ENCODE peak calls at places on chromosome 21, in seven cellular contexts. One of them, this sample, is unnamed.
A peak's percentile ranks its signal among the peaks of the same experiment; 100 is the strongest.

GRCh38 chr21:36388835-36389234 is 3.6 kb downstream of the CHAF1B start:
- DNase-seq in stimulated activated effector memory CD8-positive, alpha-beta T cell treated with anti-CD3 and anti-CD28 coated beads, Interleukin-12 subunit alpha, Interleukin-12 subunit beta, amount 100 ng/mL, for 72 hours: no peak
- DNase-seq in activated CD4-positive, alpha-beta T cell treated with anti-CD3 and anti-CD28 coated beads for 24 hours: no peak
- DNase-seq in NCI-H1105 treated with DMSO at 0.1 percent for 48 hours: no peak
- DNase-seq in tibial artery: no peak
- DNase-seq in HuH-7.5: no peak
- DNase-seq in stimulated activated CD4-positive, alpha-beta T cell treated with anti-CD3 and anti-CD28 coated beads, Interleukin-4, amount 100 ng/mL, for 1 hour: no peak
- DNase-seq in this sample: peak; percentile 50

GRCh38 chr21:42454791-42455190 is 41.2 kb downstream of the RSPH1 start:
- DNase-seq in stimulated activated effector memory CD8-positive, alpha-beta T cell treated with anti-CD3 and anti-CD28 coated beads, Interleukin-12 subunit alpha, Interleukin-12 subunit beta, amount 100 ng/mL, for 72 hours: no peak
- DNase-seq in activated CD4-positive, alpha-beta T cell treated with anti-CD3 and anti-CD28 coated beads for 24 hours: no peak
- DNase-seq in NCI-H1105 treated with DMSO at 0.1 percent for 48 hours: no peak
- DNase-seq in tibial artery: no peak
- DNase-seq in HuH-7.5: no peak
- DNase-seq in stimulated activated CD4-positive, alpha-beta T cell treated with anti-CD3 and anti-CD28 coated beads, Interleukin-4, amount 100 ng/mL, for 1 hour: no peak
- DNase-seq in this sample: no peak

GRCh38 chr21:14259669-14260458 is 43.9 kb downstream of the RBM11 start:
- DNase-seq in stimulated activated effector memory CD8-positive, alpha-beta T cell treated with anti-CD3 and anti-CD28 coated beads, Interleukin-12 subunit alpha, Interleukin-12 subunit beta, amount 100 ng/mL, for 72 hours: no peak
- DNase-seq in activated CD4-positive, alpha-beta T cell treated with anti-CD3 and anti-CD28 coated beads for 24 hours: no peak
- DNase-seq in NCI-H1105 treated with DMSO at 0.1 percent for 48 hours: peak; percentile 78
- DNase-seq in tibial artery: no peak
- DNase-seq in HuH-7.5: peak; percentile 12
- DNase-seq in stimulated activated CD4-positive, alpha-beta T cell treated with anti-CD3 and anti-CD28 coated beads, Interleukin-4, amount 100 ng/mL, for 1 hour: no peak
- DNase-seq in this sample: peak; percentile 68

GRCh38 chr21:28959367-28960099 is 33.1 kb downstream of the LTN1 start:
- DNase-seq in stimulated activated effector memory CD8-positive, alpha-beta T cell treated with anti-CD3 and anti-CD28 coated beads, Interleukin-12 subunit alpha, Interleukin-12 subunit beta, amount 100 ng/mL, for 72 hours: no peak
- DNase-seq in activated CD4-positive, alpha-beta T cell treated with anti-CD3 and anti-CD28 coated beads for 24 hours: no peak
- DNase-seq in NCI-H1105 treated with DMSO at 0.1 percent for 48 hours: no peak
- DNase-seq in tibial artery: no peak
- DNase-seq in HuH-7.5: no peak
- DNase-seq in stimulated activated CD4-positive, alpha-beta T cell treated with anti-CD3 and anti-CD28 coated beads, Interleukin-4, amount 100 ng/mL, for 1 hour: no peak
- DNase-seq in this sample: peak; percentile 24

GRCh38 chr21:44867464-44867863 is 6.0 kb downstream of the PTTG1IP start:
- DNase-seq in stimulated activated effector memory CD8-positive, alpha-beta T cell treated with anti-CD3 and anti-CD28 coated beads, Interleukin-12 subunit alpha, Interleukin-12 subunit beta, amount 100 ng/mL, for 72 hours: no peak
- DNase-seq in activated CD4-positive, alpha-beta T cell treated with anti-CD3 and anti-CD28 coated beads for 24 hours: no peak
- DNase-seq in NCI-H1105 treated with DMSO at 0.1 percent for 48 hours: no peak
- DNase-seq in tibial artery: no peak
- DNase-seq in HuH-7.5: no peak
- DNase-seq in stimulated activated CD4-positive, alpha-beta T cell treated with anti-CD3 and anti-CD28 coated beads, Interleukin-4, amount 100 ng/mL, for 1 hour: no peak
- DNase-seq in this sample: no peak

GRCh38 chr21:36584980-36585940 is 105.3 kb upstream of the CLDN14 start:
- DNase-seq in stimulated activated effector memory CD8-positive, alpha-beta T cell treated with anti-CD3 and anti-CD28 coated beads, Interleukin-12 subunit alpha, Interleukin-12 subunit beta, amount 100 ng/mL, for 72 hours: no peak
- DNase-seq in activated CD4-positive, alpha-beta T cell treated with anti-CD3 and anti-CD28 coated beads for 24 hours: no peak
- DNase-seq in NCI-H1105 treated with DMSO at 0.1 percent for 48 hours: no peak
- DNase-seq in tibial artery: no peak
- DNase-seq in HuH-7.5: no peak
- DNase-seq in stimulated activated CD4-positive, alpha-beta T cell treated with anti-CD3 and anti-CD28 coated beads, Interleukin-4, amount 100 ng/mL, for 1 hour: no peak
- DNase-seq in this sample: peak; percentile 7

GRCh38 chr21:28018741-28019669 is 973.7 kb downstream of the LTN1 start:
- DNase-seq in stimulated activated effector memory CD8-positive, alpha-beta T cell treated with anti-CD3 and anti-CD28 coated beads, Interleukin-12 subunit alpha, Interleukin-12 subunit beta, amount 100 ng/mL, for 72 hours: no peak
- DNase-seq in activated CD4-positive, alpha-beta T cell treated with anti-CD3 and anti-CD28 coated beads for 24 hours: no peak
- DNase-seq in NCI-H1105 treated with DMSO at 0.1 percent for 48 hours: no peak
- DNase-seq in tibial artery: no peak
- DNase-seq in HuH-7.5: no peak
- DNase-seq in stimulated activated CD4-positive, alpha-beta T cell treated with anti-CD3 and anti-CD28 coated beads, Interleukin-4, amount 100 ng/mL, for 1 hour: no peak
- DNase-seq in this sample: no peak

GRCh38 chr21:14457762-14458161 is 74.8 kb upstream of the HSPA13 start:
- DNase-seq in stimulated activated effector memory CD8-positive, alpha-beta T cell treated with anti-CD3 and anti-CD28 coated beads, Interleukin-12 subunit alpha, Interleukin-12 subunit beta, amount 100 ng/mL, for 72 hours: no peak
- DNase-seq in activated CD4-positive, alpha-beta T cell treated with anti-CD3 and anti-CD28 coated beads for 24 hours: no peak
- DNase-seq in NCI-H1105 treated with DMSO at 0.1 percent for 48 hours: no peak
- DNase-seq in tibial artery: no peak
- DNase-seq in HuH-7.5: no peak
- DNase-seq in stimulated activated CD4-positive, alpha-beta T cell treated with anti-CD3 and anti-CD28 coated beads, Interleukin-4, amount 100 ng/mL, for 1 hour: no peak
- DNase-seq in this sample: no peak

GRCh38 chr21:43340491-43341348 is 86.2 kb downstream of the SIK1 start:
- DNase-seq in stimulated activated effector memory CD8-positive, alpha-beta T cell treated with anti-CD3 and anti-CD28 coated beads, Interleukin-12 subunit alpha, Interleukin-12 subunit beta, amount 100 ng/mL, for 72 hours: no peak
- DNase-seq in activated CD4-positive, alpha-beta T cell treated with anti-CD3 and anti-CD28 coated beads for 24 hours: no peak
- DNase-seq in NCI-H1105 treated with DMSO at 0.1 percent for 48 hours: no peak
- DNase-seq in tibial artery: no peak
- DNase-seq in HuH-7.5: no peak
- DNase-seq in stimulated activated CD4-positive, alpha-beta T cell treated with anti-CD3 and anti-CD28 coated beads, Interleukin-4, amount 100 ng/mL, for 1 hour: no peak
- DNase-seq in this sample: peak; percentile 85

GRCh38 chr21:14889080-14889805 is 175.6 kb downstream of the NRIP1 start:
- DNase-seq in stimulated activated effector memory CD8-positive, alpha-beta T cell treated with anti-CD3 and anti-CD28 coated beads, Interleukin-12 subunit alpha, Interleukin-12 subunit beta, amount 100 ng/mL, for 72 hours: no peak
- DNase-seq in activated CD4-positive, alpha-beta T cell treated with anti-CD3 and anti-CD28 coated beads for 24 hours: no peak
- DNase-seq in NCI-H1105 treated with DMSO at 0.1 percent for 48 hours: no peak
- DNase-seq in tibial artery: no peak
- DNase-seq in HuH-7.5: no peak
- DNase-seq in stimulated activated CD4-positive, alpha-beta T cell treated with anti-CD3 and anti-CD28 coated beads, Interleukin-4, amount 100 ng/mL, for 1 hour: no peak
- DNase-seq in this sample: peak; percentile 43

GRCh38 chr21:16205527-16205926 is 475.7 kb downstream of the USP25 start:
- DNase-seq in stimulated activated effector memory CD8-positive, alpha-beta T cell treated with anti-CD3 and anti-CD28 coated beads, Interleukin-12 subunit alpha, Interleukin-12 subunit beta, amount 100 ng/mL, for 72 hours: no peak
- DNase-seq in activated CD4-positive, alpha-beta T cell treated with anti-CD3 and anti-CD28 coated beads for 24 hours: no peak
- DNase-seq in NCI-H1105 treated with DMSO at 0.1 percent for 48 hours: no peak
- DNase-seq in tibial artery: no peak
- DNase-seq in HuH-7.5: no peak
- DNase-seq in stimulated activated CD4-positive, alpha-beta T cell treated with anti-CD3 and anti-CD28 coated beads, Interleukin-4, amount 100 ng/mL, for 1 hour: no peak
- DNase-seq in this sample: peak; percentile 10

GRCh38 chr21:39851219-39851618 is 16.0 kb upstream of the PCP4 start:
- DNase-seq in stimulated activated effector memory CD8-positive, alpha-beta T cell treated with anti-CD3 and anti-CD28 coated beads, Interleukin-12 subunit alpha, Interleukin-12 subunit beta, amount 100 ng/mL, for 72 hours: no peak
- DNase-seq in activated CD4-positive, alpha-beta T cell treated with anti-CD3 and anti-CD28 coated beads for 24 hours: no peak
- DNase-seq in NCI-H1105 treated with DMSO at 0.1 percent for 48 hours: no peak
- DNase-seq in tibial artery: no peak
- DNase-seq in HuH-7.5: no peak
- DNase-seq in stimulated activated CD4-positive, alpha-beta T cell treated with anti-CD3 and anti-CD28 coated beads, Interleukin-4, amount 100 ng/mL, for 1 hour: no peak
- DNase-seq in this sample: no peak

GRCh38 chr21:31220567-31220966 is 123.5 kb downstream of the TIAM1 start:
- DNase-seq in stimulated activated effector memory CD8-positive, alpha-beta T cell treated with anti-CD3 and anti-CD28 coated beads, Interleukin-12 subunit alpha, Interleukin-12 subunit beta, amount 100 ng/mL, for 72 hours: no peak
- DNase-seq in activated CD4-positive, alpha-beta T cell treated with anti-CD3 and anti-CD28 coated beads for 24 hours: no peak
- DNase-seq in NCI-H1105 treated with DMSO at 0.1 percent for 48 hours: peak; percentile 73
- DNase-seq in tibial artery: no peak
- DNase-seq in HuH-7.5: no peak
- DNase-seq in stimulated activated CD4-positive, alpha-beta T cell treated with anti-CD3 and anti-CD28 coated beads, Interleukin-4, amount 100 ng/mL, for 1 hour: no peak
- DNase-seq in this sample: peak; percentile 33

GRCh38 chr21:17818158-17819113 is 720 bp downstream of the C21orf91 start:
- DNase-seq in stimulated activated effector memory CD8-positive, alpha-beta T cell treated with anti-CD3 and anti-CD28 coated beads, Interleukin-12 subunit alpha, Interleukin-12 subunit beta, amount 100 ng/mL, for 72 hours: peak; percentile 77
- DNase-seq in activated CD4-positive, alpha-beta T cell treated with anti-CD3 and anti-CD28 coated beads for 24 hours: no peak
- DNase-seq in NCI-H1105 treated with DMSO at 0.1 percent for 48 hours: peak; percentile 47
- DNase-seq in tibial artery: no peak
- DNase-seq in HuH-7.5: peak; percentile 13
- DNase-seq in stimulated activated CD4-positive, alpha-beta T cell treated with anti-CD3 and anti-CD28 coated beads, Interleukin-4, amount 100 ng/mL, for 1 hour: peak; percentile 43
- DNase-seq in this sample: peak; percentile 23

GRCh38 chr21:33286600-33287456 is 20.7 kb downstream of the IL10RB start:
- DNase-seq in stimulated activated effector memory CD8-positive, alpha-beta T cell treated with anti-CD3 and anti-CD28 coated beads, Interleukin-12 subunit alpha, Interleukin-12 subunit beta, amount 100 ng/mL, for 72 hours: no peak
- DNase-seq in activated CD4-positive, alpha-beta T cell treated with anti-CD3 and anti-CD28 coated beads for 24 hours: no peak
- DNase-seq in NCI-H1105 treated with DMSO at 0.1 percent for 48 hours: peak; percentile 26
- DNase-seq in tibial artery: no peak
- DNase-seq in HuH-7.5: no peak
- DNase-seq in stimulated activated CD4-positive, alpha-beta T cell treated with anti-CD3 and anti-CD28 coated beads, Interleukin-4, amount 100 ng/mL, for 1 hour: no peak
- DNase-seq in this sample: peak; percentile 55

GRCh38 chr21:41250519-41250918 is 66.1 kb upstream of the FAM3B start:
- DNase-seq in stimulated activated effector memory CD8-positive, alpha-beta T cell treated with anti-CD3 and anti-CD28 coated beads, Interleukin-12 subunit alpha, Interleukin-12 subunit beta, amount 100 ng/mL, for 72 hours: no peak
- DNase-seq in activated CD4-positive, alpha-beta T cell treated with anti-CD3 and anti-CD28 coated beads for 24 hours: no peak
- DNase-seq in NCI-H1105 treated with DMSO at 0.1 percent for 48 hours: no peak
- DNase-seq in tibial artery: peak; percentile 66
- DNase-seq in HuH-7.5: no peak
- DNase-seq in stimulated activated CD4-positive, alpha-beta T cell treated with anti-CD3 and anti-CD28 coated beads, Interleukin-4, amount 100 ng/mL, for 1 hour: no peak
- DNase-seq in this sample: peak; percentile 54

GRCh38 chr21:26961704-26962103 is 5.2 kb downstream of the ADAMTS5 start:
- DNase-seq in stimulated activated effector memory CD8-positive, alpha-beta T cell treated with anti-CD3 and anti-CD28 coated beads, Interleukin-12 subunit alpha, Interleukin-12 subunit beta, amount 100 ng/mL, for 72 hours: no peak
- DNase-seq in activated CD4-positive, alpha-beta T cell treated with anti-CD3 and anti-CD28 coated beads for 24 hours: no peak
- DNase-seq in NCI-H1105 treated with DMSO at 0.1 percent for 48 hours: no peak
- DNase-seq in tibial artery: no peak
- DNase-seq in HuH-7.5: no peak
- DNase-seq in stimulated activated CD4-positive, alpha-beta T cell treated with anti-CD3 and anti-CD28 coated beads, Interleukin-4, amount 100 ng/mL, for 1 hour: no peak
- DNase-seq in this sample: no peak

GRCh38 chr21:15141236-15141970 is 76.6 kb upstream of the NRIP1 start:
- DNase-seq in stimulated activated effector memory CD8-positive, alpha-beta T cell treated with anti-CD3 and anti-CD28 coated beads, Interleukin-12 subunit alpha, Interleukin-12 subunit beta, amount 100 ng/mL, for 72 hours: no peak
- DNase-seq in activated CD4-positive, alpha-beta T cell treated with anti-CD3 and anti-CD28 coated beads for 24 hours: no peak
- DNase-seq in NCI-H1105 treated with DMSO at 0.1 percent for 48 hours: peak; percentile 86
- DNase-seq in tibial artery: no peak
- DNase-seq in HuH-7.5: no peak
- DNase-seq in stimulated activated CD4-positive, alpha-beta T cell treated with anti-CD3 and anti-CD28 coated beads, Interleukin-4, amount 100 ng/mL, for 1 hour: no peak
- DNase-seq in this sample: peak; percentile 73

GRCh38 chr21:18058731-18059398 is 185.8 kb upstream of the CHODL start:
- DNase-seq in stimulated activated effector memory CD8-positive, alpha-beta T cell treated with anti-CD3 and anti-CD28 coated beads, Interleukin-12 subunit alpha, Interleukin-12 subunit beta, amount 100 ng/mL, for 72 hours: no peak
- DNase-seq in activated CD4-positive, alpha-beta T cell treated with anti-CD3 and anti-CD28 coated beads for 24 hours: no peak
- DNase-seq in NCI-H1105 treated with DMSO at 0.1 percent for 48 hours: no peak
- DNase-seq in tibial artery: no peak
- DNase-seq in HuH-7.5: no peak
- DNase-seq in stimulated activated CD4-positive, alpha-beta T cell treated with anti-CD3 and anti-CD28 coated beads, Interleukin-4, amount 100 ng/mL, for 1 hour: no peak
- DNase-seq in this sample: no peak

GRCh38 chr21:27225142-27225541 is 258.3 kb upstream of the ADAMTS5 start:
- DNase-seq in stimulated activated effector memory CD8-positive, alpha-beta T cell treated with anti-CD3 and anti-CD28 coated beads, Interleukin-12 subunit alpha, Interleukin-12 subunit beta, amount 100 ng/mL, for 72 hours: no peak
- DNase-seq in activated CD4-positive, alpha-beta T cell treated with anti-CD3 and anti-CD28 coated beads for 24 hours: no peak
- DNase-seq in NCI-H1105 treated with DMSO at 0.1 percent for 48 hours: no peak
- DNase-seq in tibial artery: no peak
- DNase-seq in HuH-7.5: no peak
- DNase-seq in stimulated activated CD4-positive, alpha-beta T cell treated with anti-CD3 and anti-CD28 coated beads, Interleukin-4, amount 100 ng/mL, for 1 hour: no peak
- DNase-seq in this sample: no peak

GRCh38 chr21:38869946-38870345 is 64.2 kb downstream of the ETS2 start:
- DNase-seq in stimulated activated effector memory CD8-positive, alpha-beta T cell treated with anti-CD3 and anti-CD28 coated beads, Interleukin-12 subunit alpha, Interleukin-12 subunit beta, amount 100 ng/mL, for 72 hours: no peak
- DNase-seq in activated CD4-positive, alpha-beta T cell treated with anti-CD3 and anti-CD28 coated beads for 24 hours: no peak
- DNase-seq in NCI-H1105 treated with DMSO at 0.1 percent for 48 hours: no peak
- DNase-seq in tibial artery: no peak
- DNase-seq in HuH-7.5: no peak
- DNase-seq in stimulated activated CD4-positive, alpha-beta T cell treated with anti-CD3 and anti-CD28 coated beads, Interleukin-4, amount 100 ng/mL, for 1 hour: no peak
- DNase-seq in this sample: peak; percentile 8

GRCh38 chr21:15682182-15682895 is 47.4 kb upstream of the USP25 start:
- DNase-seq in stimulated activated effector memory CD8-positive, alpha-beta T cell treated with anti-CD3 and anti-CD28 coated beads, Interleukin-12 subunit alpha, Interleukin-12 subunit beta, amount 100 ng/mL, for 72 hours: no peak
- DNase-seq in activated CD4-positive, alpha-beta T cell treated with anti-CD3 and anti-CD28 coated beads for 24 hours: no peak
- DNase-seq in NCI-H1105 treated with DMSO at 0.1 percent for 48 hours: no peak
- DNase-seq in tibial artery: no peak
- DNase-seq in HuH-7.5: no peak
- DNase-seq in stimulated activated CD4-positive, alpha-beta T cell treated with anti-CD3 and anti-CD28 coated beads, Interleukin-4, amount 100 ng/mL, for 1 hour: no peak
- DNase-seq in this sample: peak; percentile 71

GRCh38 chr21:16908087-16908486 is 604.8 kb upstream of the CXADR start:
- DNase-seq in stimulated activated effector memory CD8-positive, alpha-beta T cell treated with anti-CD3 and anti-CD28 coated beads, Interleukin-12 subunit alpha, Interleukin-12 subunit beta, amount 100 ng/mL, for 72 hours: no peak
- DNase-seq in activated CD4-positive, alpha-beta T cell treated with anti-CD3 and anti-CD28 coated beads for 24 hours: no peak
- DNase-seq in NCI-H1105 treated with DMSO at 0.1 percent for 48 hours: peak; percentile 86
- DNase-seq in tibial artery: no peak
- DNase-seq in HuH-7.5: no peak
- DNase-seq in stimulated activated CD4-positive, alpha-beta T cell treated with anti-CD3 and anti-CD28 coated beads, Interleukin-4, amount 100 ng/mL, for 1 hour: no peak
- DNase-seq in this sample: peak; percentile 95

GRCh38 chr21:33208534-33208933 is 21.2 kb upstream of the IFNAR2 start:
- DNase-seq in stimulated activated effector memory CD8-positive, alpha-beta T cell treated with anti-CD3 and anti-CD28 coated beads, Interleukin-12 subunit alpha, Interleukin-12 subunit beta, amount 100 ng/mL, for 72 hours: no peak
- DNase-seq in activated CD4-positive, alpha-beta T cell treated with anti-CD3 and anti-CD28 coated beads for 24 hours: no peak
- DNase-seq in NCI-H1105 treated with DMSO at 0.1 percent for 48 hours: no peak
- DNase-seq in tibial artery: no peak
- DNase-seq in HuH-7.5: no peak
- DNase-seq in stimulated activated CD4-positive, alpha-beta T cell treated with anti-CD3 and anti-CD28 coated beads, Interleukin-4, amount 100 ng/mL, for 1 hour: no peak
- DNase-seq in this sample: no peak

GRCh38 chr21:25878334-25878733 is 143.6 kb downstream of the GABPA start:
- DNase-seq in stimulated activated effector memory CD8-positive, alpha-beta T cell treated with anti-CD3 and anti-CD28 coated beads, Interleukin-12 subunit alpha, Interleukin-12 subunit beta, amount 100 ng/mL, for 72 hours: no peak
- DNase-seq in activated CD4-positive, alpha-beta T cell treated with anti-CD3 and anti-CD28 coated beads for 24 hours: no peak
- DNase-seq in NCI-H1105 treated with DMSO at 0.1 percent for 48 hours: no peak
- DNase-seq in tibial artery: no peak
- DNase-seq in HuH-7.5: no peak
- DNase-seq in stimulated activated CD4-positive, alpha-beta T cell treated with anti-CD3 and anti-CD28 coated beads, Interleukin-4, amount 100 ng/mL, for 1 hour: no peak
- DNase-seq in this sample: peak; percentile 41

GRCh38 chr21:45338326-45339017 is 50.8 kb upstream of the POFUT2 start:
- DNase-seq in stimulated activated effector memory CD8-positive, alpha-beta T cell treated with anti-CD3 and anti-CD28 coated beads, Interleukin-12 subunit alpha, Interleukin-12 subunit beta, amount 100 ng/mL, for 72 hours: no peak
- DNase-seq in activated CD4-positive, alpha-beta T cell treated with anti-CD3 and anti-CD28 coated beads for 24 hours: no peak
- DNase-seq in NCI-H1105 treated with DMSO at 0.1 percent for 48 hours: no peak
- DNase-seq in tibial artery: no peak
- DNase-seq in HuH-7.5: no peak
- DNase-seq in stimulated activated CD4-positive, alpha-beta T cell treated with anti-CD3 and anti-CD28 coated beads, Interleukin-4, amount 100 ng/mL, for 1 hour: no peak
- DNase-seq in this sample: no peak

GRCh38 chr21:45885597-45885929 is 96.0 kb upstream of the COL6A1 start:
- DNase-seq in stimulated activated effector memory CD8-positive, alpha-beta T cell treated with anti-CD3 and anti-CD28 coated beads, Interleukin-12 subunit alpha, Interleukin-12 subunit beta, amount 100 ng/mL, for 72 hours: no peak
- DNase-seq in activated CD4-positive, alpha-beta T cell treated with anti-CD3 and anti-CD28 coated beads for 24 hours: no peak
- DNase-seq in NCI-H1105 treated with DMSO at 0.1 percent for 48 hours: no peak
- DNase-seq in tibial artery: no peak
- DNase-seq in HuH-7.5: no peak
- DNase-seq in stimulated activated CD4-positive, alpha-beta T cell treated with anti-CD3 and anti-CD28 coated beads, Interleukin-4, amount 100 ng/mL, for 1 hour: no peak
- DNase-seq in this sample: no peak